ENCODE peak calls at places on chromosomes 3 and 15, in seven cellular contexts. One of them, this sample, is unnamed.
A peak's percentile ranks its signal among the peaks of the same experiment; 100 is the strongest.

GRCh38 chr15:43762824-43763223 is 13.9 kb downstream of the ELL3 start:
- DNase-seq in heart left ventricle: no peak
- DNase-seq in MM.1S: no peak
- DNase-seq in left lung: no peak
- DNase-seq in right cardiac atrium: no peak
- DNase-seq in foreskin fibroblast: no peak
- DNase-seq in GM23338: no peak
- DNase-seq in this sample: no peak

GRCh38 chr3:158267015-158267414 is 157.1 kb downstream of the RSRC1 start:
- DNase-seq in heart left ventricle: no peak
- DNase-seq in GM23338: no peak
- DNase-seq in right cardiac atrium: no peak
- DNase-seq in MM.1S: no peak
- DNase-seq in left lung: no peak
- DNase-seq in foreskin fibroblast: no peak
- DNase-seq in this sample: no peak

GRCh38 chr3:31116651-31117050 is 222.2 kb upstream of the GADL1 start:
- DNase-seq in left lung: no peak
- DNase-seq in right cardiac atrium: no peak
- DNase-seq in MM.1S: no peak
- DNase-seq in foreskin fibroblast: peak; percentile 22
- DNase-seq in heart left ventricle: no peak
- DNase-seq in GM23338: no peak
- DNase-seq in this sample: no peak

GRCh38 chr3:40805456-40805855 is 280.7 kb downstream of the ZNF621 start:
- DNase-seq in foreskin fibroblast: no peak
- DNase-seq in left lung: no peak
- DNase-seq in MM.1S: no peak
- DNase-seq in heart left ventricle: no peak
- DNase-seq in right cardiac atrium: no peak
- DNase-seq in GM23338: no peak
- DNase-seq in this sample: no peak

GRCh38 chr3:84906065-84906464 is 52.7 kb upstream of the CADM2 start:
- DNase-seq in heart left ventricle: no peak
- DNase-seq in GM23338: no peak
- DNase-seq in left lung: peak; percentile 39
- DNase-seq in MM.1S: no peak
- DNase-seq in foreskin fibroblast: no peak
- DNase-seq in right cardiac atrium: no peak
- DNase-seq in this sample: no peak

GRCh38 chr15:71103102-71103676 is 12.1 kb upstream of the THSD4 start:
- DNase-seq in MM.1S: peak; percentile 82
- DNase-seq in heart left ventricle: no peak
- DNase-seq in right cardiac atrium: peak; percentile 16
- DNase-seq in left lung: no peak
- DNase-seq in foreskin fibroblast: no peak
- DNase-seq in GM23338: no peak
- DNase-seq in this sample: no peak

GRCh38 chr15:41926184-41927056 is 32.6 kb upstream of the SPTBN5 start:
- DNase-seq in right cardiac atrium: no peak
- DNase-seq in left lung: no peak
- DNase-seq in MM.1S: no peak
- DNase-seq in heart left ventricle: no peak
- DNase-seq in foreskin fibroblast: no peak
- DNase-seq in GM23338: peak; percentile 46
- DNase-seq in this sample: no peak

GRCh38 chr15:50463423-50464358 is 39.5 kb downstream of the USP8 start:
- DNase-seq in GM23338: no peak
- DNase-seq in left lung: no peak
- DNase-seq in right cardiac atrium: no peak
- DNase-seq in foreskin fibroblast: peak; percentile 20
- DNase-seq in MM.1S: no peak
- DNase-seq in heart left ventricle: no peak
- DNase-seq in this sample: no peak

GRCh38 chr3:16059700-16060357 is 114.7 kb upstream of the GALNT15 start:
- DNase-seq in heart left ventricle: no peak
- DNase-seq in MM.1S: no peak
- DNase-seq in right cardiac atrium: no peak
- DNase-seq in foreskin fibroblast: no peak
- DNase-seq in left lung: no peak
- DNase-seq in GM23338: no peak
- DNase-seq in this sample: no peak

GRCh38 chr15:77497108-77497737 is 76.5 kb downstream of the HMG20A start:
- DNase-seq in foreskin fibroblast: no peak
- DNase-seq in MM.1S: no peak
- DNase-seq in left lung: no peak
- DNase-seq in GM23338: no peak
- DNase-seq in right cardiac atrium: peak; percentile 83
- DNase-seq in heart left ventricle: peak; percentile 86
- DNase-seq in this sample: peak; percentile 24

GRCh38 chr15:98887976-98888375 is 119.6 kb downstream of the PGPEP1L start:
- DNase-seq in MM.1S: no peak
- DNase-seq in GM23338: no peak
- DNase-seq in left lung: no peak
- DNase-seq in foreskin fibroblast: no peak
- DNase-seq in heart left ventricle: no peak
- DNase-seq in right cardiac atrium: no peak
- DNase-seq in this sample: no peak
- H3K4me3 ChIP-seq in MM.1S: no peak overlapping the region
- H3K4me3 ChIP-seq in GM23338: no peak overlapping the region
- H3K4me3 ChIP-seq in left lung: no peak overlapping the region
- H3K4me3 ChIP-seq in foreskin fibroblast: no peak overlapping the region
- H3K4me3 ChIP-seq in heart left ventricle: no peak overlapping the region
- H3K4me3 ChIP-seq in right cardiac atrium: no peak overlapping the region
- H3K4me3 ChIP-seq in this sample: no peak overlapping the region

DNA sequence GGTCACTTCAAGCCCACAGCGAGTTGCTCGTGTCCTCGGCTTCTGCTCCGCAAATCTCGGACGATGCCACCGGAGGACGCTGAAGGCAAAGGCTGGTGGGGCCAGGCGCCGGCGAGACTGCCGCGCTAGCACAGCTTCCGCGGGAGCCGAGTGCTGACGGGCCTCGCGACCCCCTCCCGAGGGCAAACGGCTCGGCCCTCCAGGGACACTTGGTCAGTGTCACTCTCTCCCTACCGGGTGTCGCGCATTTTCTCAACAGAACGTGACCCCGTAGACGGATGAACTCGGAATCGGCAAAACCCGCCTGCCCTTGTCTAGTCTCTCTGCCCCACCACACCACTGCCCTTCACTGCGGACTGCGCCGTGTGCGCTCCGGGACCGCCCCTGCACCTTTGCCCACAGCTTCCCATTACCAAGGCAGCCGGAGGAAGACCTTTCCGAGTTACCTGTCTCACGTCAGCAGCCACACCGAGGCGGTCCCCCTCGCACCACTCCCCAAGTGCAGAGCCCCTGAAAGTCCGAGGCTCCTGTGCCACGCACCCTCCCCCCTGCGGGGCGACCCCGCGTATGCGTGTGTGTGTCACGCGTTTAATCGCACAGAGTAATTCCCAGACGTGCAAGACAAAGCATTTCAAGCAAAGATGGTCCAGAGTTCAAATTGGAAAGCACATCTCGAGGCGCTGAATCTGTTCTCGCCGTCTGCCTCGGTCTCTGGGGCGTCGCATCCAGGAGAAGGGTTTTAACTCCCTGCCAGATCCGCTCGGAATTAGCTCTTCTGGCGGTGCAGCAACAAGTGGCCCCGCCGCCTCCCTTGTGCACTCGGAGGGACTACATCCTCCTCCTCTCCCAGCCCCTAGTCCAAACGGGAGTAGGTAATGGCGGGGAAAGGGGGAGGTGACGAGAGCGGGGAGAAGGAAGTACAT is 245.0 kb upstream of the TOPAZ1 start:
- DNase-seq in right cardiac atrium: no peak
- DNase-seq in heart left ventricle: no peak
- DNase-seq in GM23338: peak; percentile 76
- DNase-seq in foreskin fibroblast: peak; percentile 61
- DNase-seq in left lung: peak; percentile 78
- DNase-seq in MM.1S: peak; percentile 72
- DNase-seq in this sample: no peak
- H3K4me3 ChIP-seq in right cardiac atrium: peak overlapping the region; percentile 30
- H3K4me3 ChIP-seq in heart left ventricle: peak overlapping the region; percentile 16
- H3K4me3 ChIP-seq in GM23338: peak overlapping the region; percentile 91
- H3K4me3 ChIP-seq in foreskin fibroblast: peak overlapping the region; percentile 77
- H3K4me3 ChIP-seq in left lung: peak overlapping the region; percentile 23
- H3K4me3 ChIP-seq in MM.1S: peak overlapping the region; percentile 89
- H3K4me3 ChIP-seq in this sample: peak overlapping the region; percentile 42

DNA sequence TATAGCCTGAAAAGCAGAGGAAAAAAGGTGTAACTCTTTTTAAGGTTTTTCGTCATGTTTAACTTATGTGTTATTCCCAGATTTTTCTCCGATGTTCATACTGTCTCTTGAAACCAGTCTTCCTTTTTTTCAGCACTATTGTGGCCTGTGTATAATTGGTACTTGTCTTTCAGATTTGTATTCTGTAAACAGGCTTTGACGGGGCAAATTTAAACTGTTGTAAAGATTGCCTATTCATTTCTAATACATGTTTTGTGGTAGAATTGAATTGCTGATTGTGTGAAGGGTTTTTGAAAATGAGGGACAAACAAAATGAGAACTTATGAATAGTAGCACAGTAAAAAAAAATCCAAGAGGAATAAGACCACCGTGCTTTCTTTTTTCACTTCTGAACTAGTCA is 33.6 kb downstream of the AKAP13 start:
- DNase-seq in foreskin fibroblast: no peak
- DNase-seq in right cardiac atrium: no peak
- DNase-seq in left lung: no peak
- DNase-seq in GM23338: no peak
- DNase-seq in MM.1S: no peak
- DNase-seq in heart left ventricle: no peak
- DNase-seq in this sample: no peak
- H3K4me3 ChIP-seq in foreskin fibroblast: no peak overlapping the region
- H3K4me3 ChIP-seq in right cardiac atrium: no peak overlapping the region
- H3K4me3 ChIP-seq in left lung: no peak overlapping the region
- H3K4me3 ChIP-seq in GM23338: no peak overlapping the region
- H3K4me3 ChIP-seq in MM.1S: peak overlapping the region; percentile 15
- H3K4me3 ChIP-seq in heart left ventricle: no peak overlapping the region
- H3K4me3 ChIP-seq in this sample: no peak overlapping the region

GRCh38 chr3:97105989-97106651 is 291.7 kb downstream of the EPHA6 start:
- DNase-seq in MM.1S: no peak
- DNase-seq in right cardiac atrium: no peak
- DNase-seq in GM23338: no peak
- DNase-seq in heart left ventricle: no peak
- DNase-seq in left lung: no peak
- DNase-seq in foreskin fibroblast: no peak
- DNase-seq in this sample: no peak
- H3K4me3 ChIP-seq in MM.1S: no peak overlapping the region
- H3K4me3 ChIP-seq in right cardiac atrium: no peak overlapping the region
- H3K4me3 ChIP-seq in GM23338: no peak overlapping the region
- H3K4me3 ChIP-seq in heart left ventricle: no peak overlapping the region
- H3K4me3 ChIP-seq in left lung: no peak overlapping the region
- H3K4me3 ChIP-seq in foreskin fibroblast: no peak overlapping the region
- H3K4me3 ChIP-seq in this sample: no peak overlapping the region

GRCh38 chr15:37095993-37096877 is 4.1 kb downstream of the MEIS2 start:
- DNase-seq in left lung: peak; percentile 51
- DNase-seq in GM23338: peak; percentile 52
- DNase-seq in right cardiac atrium: peak; percentile 30
- DNase-seq in heart left ventricle: no peak
- DNase-seq in MM.1S: no peak
- DNase-seq in foreskin fibroblast: no peak
- DNase-seq in this sample: no peak
- H3K4me3 ChIP-seq in left lung: peak overlapping the region; percentile 57
- H3K4me3 ChIP-seq in GM23338: peak overlapping the region; percentile 80
- H3K4me3 ChIP-seq in right cardiac atrium: peak overlapping the region; percentile 97
- H3K4me3 ChIP-seq in heart left ventricle: peak overlapping the region; percentile 80
- H3K4me3 ChIP-seq in MM.1S: no peak overlapping the region
- H3K4me3 ChIP-seq in foreskin fibroblast: peak overlapping the region; percentile 83
- H3K4me3 ChIP-seq in this sample: peak overlapping the region; percentile 44

GRCh38 chr15:85582076-85582718 is 201.8 kb downstream of the AKAP13 start:
- DNase-seq in MM.1S: no peak
- DNase-seq in heart left ventricle: no peak
- DNase-seq in right cardiac atrium: peak; percentile 43
- DNase-seq in GM23338: no peak
- DNase-seq in foreskin fibroblast: peak; percentile 38
- DNase-seq in left lung: no peak
- DNase-seq in this sample: no peak

GRCh38 chr15:85582719-85583089 is 202.3 kb downstream of the AKAP13 start:
- DNase-seq in left lung: no peak
- DNase-seq in heart left ventricle: peak; percentile 74
- DNase-seq in right cardiac atrium: peak; percentile 68
- DNase-seq in foreskin fibroblast: no peak
- DNase-seq in GM23338: no peak
- DNase-seq in MM.1S: no peak
- DNase-seq in this sample: no peak

GRCh38 chr15:85579957-85580694 is 199.7 kb downstream of the AKAP13 start:
- DNase-seq in MM.1S: no peak
- DNase-seq in left lung: no peak
- DNase-seq in heart left ventricle: no peak
- DNase-seq in foreskin fibroblast: no peak
- DNase-seq in GM23338: no peak
- DNase-seq in right cardiac atrium: peak; percentile 49
- DNase-seq in this sample: peak; percentile 50

GRCh38 chr15:85580914-85581313 is 200.5 kb downstream of the AKAP13 start:
- DNase-seq in left lung: peak; percentile 73
- DNase-seq in GM23338: no peak
- DNase-seq in foreskin fibroblast: no peak
- DNase-seq in MM.1S: no peak
- DNase-seq in right cardiac atrium: peak; percentile 33
- DNase-seq in heart left ventricle: peak; percentile 73
- DNase-seq in this sample: no peak

GRCh38 chr15:85581495-85581894 is 201.1 kb downstream of the AKAP13 start:
- DNase-seq in GM23338: no peak
- DNase-seq in left lung: peak; percentile 80
- DNase-seq in foreskin fibroblast: no peak
- DNase-seq in right cardiac atrium: peak; percentile 65
- DNase-seq in MM.1S: no peak
- DNase-seq in heart left ventricle: peak; percentile 76
- DNase-seq in this sample: peak; percentile 52
- H3K4me3 ChIP-seq in GM23338: no peak overlapping the region
- H3K4me3 ChIP-seq in left lung: peak overlapping the region; percentile 43
- H3K4me3 ChIP-seq in foreskin fibroblast: no peak overlapping the region
- H3K4me3 ChIP-seq in right cardiac atrium: peak overlapping the region; percentile 95
- H3K4me3 ChIP-seq in MM.1S: no peak overlapping the region
- H3K4me3 ChIP-seq in heart left ventricle: peak overlapping the region; percentile 57
- H3K4me3 ChIP-seq in this sample: peak overlapping the region; percentile 37

GRCh38 chr3:44923634-44924033 is 49.2 kb downstream of the TGM4 start:
- DNase-seq in heart left ventricle: no peak
- DNase-seq in MM.1S: no peak
- DNase-seq in foreskin fibroblast: no peak
- DNase-seq in right cardiac atrium: no peak
- DNase-seq in left lung: no peak
- DNase-seq in GM23338: no peak
- DNase-seq in this sample: no peak
- H3K4me3 ChIP-seq in heart left ventricle: no peak overlapping the region
- H3K4me3 ChIP-seq in MM.1S: no peak overlapping the region
- H3K4me3 ChIP-seq in foreskin fibroblast: no peak overlapping the region
- H3K4me3 ChIP-seq in right cardiac atrium: no peak overlapping the region
- H3K4me3 ChIP-seq in left lung: no peak overlapping the region
- H3K4me3 ChIP-seq in GM23338: no peak overlapping the region
- H3K4me3 ChIP-seq in this sample: no peak overlapping the region

GRCh38 chr15:96337354-96337990 is 7.0 kb downstream of the NR2F2 start:
- DNase-seq in MM.1S: no peak
- DNase-seq in foreskin fibroblast: no peak
- DNase-seq in left lung: no peak
- DNase-seq in GM23338: peak; percentile 54
- DNase-seq in heart left ventricle: no peak
- DNase-seq in right cardiac atrium: no peak
- DNase-seq in this sample: peak; percentile 11
- H3K4me3 ChIP-seq in MM.1S: no peak overlapping the region
- H3K4me3 ChIP-seq in foreskin fibroblast: peak overlapping the region; percentile 100
- H3K4me3 ChIP-seq in left lung: peak overlapping the region; percentile 57
- H3K4me3 ChIP-seq in GM23338: peak overlapping the region; percentile 37
- H3K4me3 ChIP-seq in heart left ventricle: peak overlapping the region; percentile 67
- H3K4me3 ChIP-seq in right cardiac atrium: peak overlapping the region; percentile 96
- H3K4me3 ChIP-seq in this sample: peak overlapping the region; percentile 89

GRCh38 chr15:68056097-68056865 is 2.2 kb downstream of the PIAS1 start:
- DNase-seq in heart left ventricle: no peak
- DNase-seq in MM.1S: no peak
- DNase-seq in foreskin fibroblast: no peak
- DNase-seq in left lung: no peak
- DNase-seq in GM23338: no peak
- DNase-seq in right cardiac atrium: no peak
- DNase-seq in this sample: no peak
- H3K4me3 ChIP-seq in heart left ventricle: peak overlapping the region; percentile 98
- H3K4me3 ChIP-seq in MM.1S: peak overlapping the region; percentile 80
- H3K4me3 ChIP-seq in foreskin fibroblast: peak overlapping the region; percentile 78
- H3K4me3 ChIP-seq in left lung: peak overlapping the region; percentile 99
- H3K4me3 ChIP-seq in GM23338: peak overlapping the region; percentile 89
- H3K4me3 ChIP-seq in right cardiac atrium: peak overlapping the region; percentile 98
- H3K4me3 ChIP-seq in this sample: peak overlapping the region; percentile 72